ENCODE peak calls at places on chromosomes 12 and 14, in four cellular contexts. X is WTC11, Z is K562, U is HepG2. Y is an unnamed sample.

GRCh38 chr12:79407671-79408622 is 282.8 kb downstream of the PAWR start:
- DNase-seq in X (peak), Z (no peak), U (peak), Y (peak)

GRCh38 chr14:105445901-105446845 is 26.5 kb downstream of the MTA1 start:
- DNase-seq in X (no peak), Z (no peak), U (no peak), Y (no peak)

GRCh38 chr14:92945959-92946846 is 23.3 kb downstream of the CHGA start:
- DNase-seq in X (no peak), Z (no peak), U (no peak), Y (no peak)

GRCh38 chr14:101124860-101125259 is 221.3 kb upstream of the RTL1 start:
- DNase-seq in X (no peak), Z (no peak), U (no peak), Y (no peak)

GRCh38 chr12:28866715-28867503 is 282.2 kb upstream of the FAR2 start:
- DNase-seq in X (no peak), Z (no peak), U (no peak), Y (no peak)

GRCh38 chr12:4829161-4829792 is 80.4 kb upstream of the KCNA1 start:
- DNase-seq in X (no peak), Z (no peak), U (no peak), Y (no peak)

GRCh38 chr14:97074860-97075259 is 277.7 kb downstream of the VRK1 start:
- DNase-seq in X (no peak), Z (no peak), U (no peak), Y (no peak)

GRCh38 chr12:11771356-11771755 is 121.9 kb downstream of the ETV6 start:
- DNase-seq in X (no peak), Z (no peak), U (no peak), Y (no peak)

GRCh38 chr12:12267801-12268200 is 957 bp upstream of the LRP6 start:
- DNase-seq in X (peak), Z (peak), U (no peak), Y (no peak)

GRCh38 chr12:30795660-30796507 is 41.1 kb upstream of the CAPRIN2 start:
- DNase-seq in X (peak), Z (peak), U (peak), Y (peak)

GRCh38 chr12:70733385-70733784 is 96.2 kb upstream of the PTPRB start:
- DNase-seq in X (no peak), Z (peak), U (peak), Y (peak)

GRCh38 chr14:38209572-38210159 is 2.0 kb downstream of the SSTR1 start:
- DNase-seq in X (no peak), Z (no peak), U (no peak), Y (no peak)

GRCh38 chr14:39145266-39145966 is 24.7 kb downstream of the TRAPPC6B start:
- DNase-seq in X (no peak), Z (peak), U (peak), Y (no peak)

GRCh38 chr14:30673071-30673470 is 51.0 kb downstream of the SCFD1 start:
- DNase-seq in X (no peak), Z (no peak), U (no peak), Y (no peak)

GRCh38 chr12:132561784-132562156 is 48.6 kb downstream of the LRCOL1 start:
- DNase-seq in X (peak), Z (no peak), U (no peak), Y (peak)

GRCh38 chr14:99520571-99521081 is 39.4 kb downstream of the CCNK start:
- DNase-seq in X (peak), Z (no peak), U (no peak), Y (no peak)
- TF ChIP-seq ELF4 in X (no peak), Z (no peak), U (no peak), Y (no peak)

DNA sequence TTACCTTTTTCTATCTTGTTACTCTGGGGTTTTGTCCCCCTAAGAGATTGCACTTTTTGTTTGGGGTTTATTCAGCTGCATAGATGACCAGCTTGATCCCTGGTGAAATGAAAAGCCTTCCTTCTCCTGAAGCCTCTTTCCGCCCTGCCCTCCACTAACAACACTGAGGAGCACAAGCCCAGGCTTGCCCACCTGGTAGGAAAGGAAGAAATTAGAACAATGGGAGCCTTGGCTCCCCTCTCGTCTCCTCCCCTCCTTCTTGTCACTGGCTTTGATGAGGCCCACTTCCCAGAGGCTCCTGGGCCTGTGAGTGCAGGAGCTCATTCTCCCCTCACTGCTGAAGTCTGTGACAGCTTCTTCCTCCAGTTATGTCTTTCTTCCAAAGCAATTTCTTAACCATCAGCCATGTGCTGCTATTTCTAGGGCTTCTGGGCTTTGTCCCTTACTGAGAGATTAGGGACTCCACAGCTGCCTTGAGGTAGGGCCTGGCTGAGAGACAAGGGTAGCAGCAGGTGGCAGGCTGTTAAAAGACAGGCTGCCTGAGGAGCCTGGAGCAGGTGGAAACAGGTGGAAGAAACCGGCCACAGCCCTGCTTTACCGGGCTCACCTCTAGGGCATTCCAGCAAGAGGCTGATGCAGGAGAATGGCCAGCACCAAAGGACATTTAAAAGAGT is 53.7 kb upstream of the SRSF5 start:
- DNase-seq in X (peak), Z (no peak), U (no peak), Y (no peak)
- TF ChIP-seq ELF4 in X (no peak), Z (no peak), U (no peak), Y (no peak)

DNA sequence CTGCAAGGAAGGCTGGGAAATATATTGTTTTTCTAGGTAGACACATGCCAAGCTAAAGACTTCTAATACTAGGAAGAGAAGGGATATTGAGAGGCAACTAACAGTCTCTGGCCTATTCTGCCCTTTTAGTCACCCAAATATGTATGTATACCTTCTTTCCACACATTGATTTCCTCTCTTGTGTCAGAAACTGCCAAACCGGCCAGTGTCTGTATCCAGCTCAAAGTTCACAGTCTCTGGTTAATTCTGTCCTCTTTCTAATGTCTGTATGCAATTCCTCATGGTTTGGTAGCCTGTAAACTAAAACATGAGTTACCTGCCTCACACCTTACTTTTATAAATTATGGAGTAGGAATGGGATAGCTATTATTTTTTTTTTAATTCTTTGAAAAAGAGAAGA is 25.2 kb upstream of the CPSF6 start:
- DNase-seq in X (no peak), Z (no peak), U (peak), Y (no peak)
- TF ChIP-seq ELF4 in X (no peak), Z (no peak), U (no peak), Y (no peak)

GRCh38 chr14:75630695-75631452 is 29.8 kb downstream of the ERG28 start:
- DNase-seq in X (peak), Z (no peak), U (no peak), Y (no peak)

GRCh38 chr14:75628816-75629215 is 31.9 kb downstream of the ERG28 start:
- DNase-seq in X (no peak), Z (no peak), U (no peak), Y (no peak)

GRCh38 chr14:75627406-75627805 is 33.3 kb downstream of the ERG28 start:
- DNase-seq in X (no peak), Z (no peak), U (peak), Y (no peak)

GRCh38 chr14:75634848-75635247 is 25.8 kb downstream of the ERG28 start:
- DNase-seq in X (no peak), Z (no peak), U (no peak), Y (no peak)

GRCh38 chr14:75631453-75631831 is 29.2 kb downstream of the ERG28 start:
- DNase-seq in X (peak), Z (no peak), U (no peak), Y (no peak)
- TF ChIP-seq ELF4 in X (no peak), Z (no peak), U (no peak), Y (no peak)

DNA sequence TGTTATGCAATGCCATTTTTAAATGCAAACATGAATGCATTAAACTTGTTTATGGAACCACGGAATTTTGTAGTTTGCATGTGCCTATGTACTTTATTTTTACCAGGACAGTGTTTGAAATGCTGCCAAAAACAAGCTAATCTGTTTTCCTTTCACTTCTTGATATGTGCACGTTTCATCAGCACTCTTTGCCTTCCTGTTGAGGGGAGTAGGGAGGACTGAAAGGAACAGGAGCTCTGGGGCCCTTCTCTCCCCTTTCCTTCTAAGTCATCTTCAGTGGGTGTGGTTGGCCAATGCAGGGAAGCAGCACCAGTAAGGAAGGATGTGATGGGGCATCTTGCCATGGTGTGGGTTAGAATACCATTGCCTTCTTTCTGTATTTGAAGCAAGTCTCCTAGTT is 12.1 kb upstream of the PPP4R4 start:
- DNase-seq in X (no peak), Z (no peak), U (no peak), Y (no peak)
- TF ChIP-seq ELF4 in X (no peak), Z (no peak), U (no peak), Y (no peak)

GRCh38 chr12:45121224-45121623 is 70.3 kb upstream of the DBX2 start:
- DNase-seq in X (no peak), Z (no peak), U (no peak), Y (no peak)
- TF ChIP-seq ELF4 in X (no peak), Z (no peak), U (no peak), Y (no peak)

Y was measured in HEK293T.